ENCODE peak calls at places on chromosomes 3 and 15, in five cellular contexts. X, V, Q, A and U are unnamed samples.

GRCh38 chr3:51389423-51390183 is 1.5 kb upstream of the RBM15B start:
- DNase-seq in X (peak; percentile 63), V (peak; percentile 34), Q (no peak), A (no peak), U (no peak)

GRCh38 chr3:19934098-19934566 is at the start of gene EFHB:
- DNase-seq in X (peak; percentile 62), V (peak; percentile 25), Q (no peak), A (peak; percentile 9), U (no peak)

GRCh38 chr3:39937315-39937714 is 127.9 kb downstream of the MYRIP start:
- DNase-seq in X (no peak), V (no peak), Q (no peak), A (no peak), U (no peak)

GRCh38 chr15:85607842-85608241 is 186.9 kb downstream of the KLHL25 start:
- DNase-seq in X (no peak), V (peak; percentile 93), Q (no peak), A (peak; percentile 69), U (no peak)

GRCh38 chr3:155556531-155556930 is 188.3 kb downstream of the PLCH1 start:
- DNase-seq in X (no peak), V (no peak), Q (no peak), A (no peak), U (no peak)

GRCh38 chr3:171995486-171995885 is 43.9 kb upstream of the FNDC3B start:
- DNase-seq in X (no peak), V (no peak), Q (no peak), A (no peak), U (no peak)

GRCh38 chr3:133827136-133827535 is 21.5 kb downstream of the SRPRB start:
- DNase-seq in X (no peak), V (no peak), Q (no peak), A (no peak), U (no peak)

GRCh38 chr15:69713726-69714559 is 261.3 kb downstream of the RPLP1 start:
- DNase-seq in X (no peak), V (peak; percentile 92), Q (no peak), A (no peak), U (no peak)

GRCh38 chr3:169241928-169242751 is 421.4 kb downstream of the MECOM start:
- DNase-seq in X (peak; percentile 39), V (no peak), Q (no peak), A (peak; percentile 16), U (no peak)

GRCh38 chr3:127438371-127438770 is 150.5 kb upstream of the PRR20G start:
- DNase-seq in X (no peak), V (no peak), Q (no peak), A (no peak), U (no peak)

GRCh38 chr3:64916937-64917336 is 229.1 kb upstream of the ADAMTS9 start:
- DNase-seq in X (no peak), V (no peak), Q (no peak), A (no peak), U (no peak)

GRCh38 chr3:44893097-44893496 is 18.7 kb downstream of the TGM4 start:
- DNase-seq in X (no peak), V (peak; percentile 66), Q (peak; percentile 50), A (peak; percentile 48), U (peak; percentile 10)

GRCh38 chr3:60757724-60758123 is 493.5 kb downstream of the FHIT start:
- DNase-seq in X (no peak), V (no peak), Q (no peak), A (no peak), U (no peak)

GRCh38 chr3:42711491-42712343 is 9.1 kb upstream of the HHATL start:
- DNase-seq in X (no peak), V (peak; percentile 17), Q (no peak), A (no peak), U (no peak)

GRCh38 chr3:114121996-114122709 is 56.7 kb downstream of the DRD3 start:
- DNase-seq in X (peak; percentile 12), V (peak; percentile 9), Q (no peak), A (no peak), U (no peak)

GRCh38 chr3:58625196-58625595 is 41.4 kb downstream of the FAM3D start:
- DNase-seq in X (no peak), V (no peak), Q (no peak), A (no peak), U (no peak)

GRCh38 chr3:55405436-55405835 is 81.7 kb downstream of the WNT5A start:
- DNase-seq in X (peak; percentile 56), V (peak; percentile 39), Q (peak; percentile 17), A (no peak), U (no peak)

GRCh38 chr3:149954812-149955211 is 15.9 kb downstream of the PFN2 start:
- DNase-seq in X (no peak), V (no peak), Q (no peak), A (no peak), U (no peak)

GRCh38 chr3:50127251-50127671 is 27.9 kb upstream of the SEMA3F start:
- DNase-seq in X (no peak), V (no peak), Q (no peak), A (no peak), U (no peak)

GRCh38 chr15:100573526-100573925 is 28.5 kb downstream of the LINS1 start:
- DNase-seq in X (no peak), V (no peak), Q (no peak), A (no peak), U (no peak)

GRCh38 chr3:186107148-186108105 is 1.5 kb downstream of the ETV5 start:
- DNase-seq in X (peak; percentile 57), V (peak; percentile 75), Q (no peak), A (peak; percentile 77), U (no peak)

GRCh38 chr3:62184559-62184958 is 188.8 kb downstream of the FEZF2 start:
- DNase-seq in X (no peak), V (no peak), Q (no peak), A (no peak), U (no peak)

GRCh38 chr15:99158626-99159412 is 53.9 kb downstream of the SYNM start:
- DNase-seq in X (no peak), V (no peak), Q (no peak), A (no peak), U (no peak)

GRCh38 chr3:155604967-155605366 is 139.9 kb downstream of the PLCH1 start:
- DNase-seq in X (no peak), V (no peak), Q (no peak), A (no peak), U (no peak)

GRCh38 chr3:21934576-21934975 is 183.6 kb upstream of the ZNF385D start:
- DNase-seq in X (no peak), V (no peak), Q (no peak), A (no peak), U (no peak)

GRCh38 chr15:59168536-59168935 is 38.1 kb upstream of the LDHAL6B start:
- DNase-seq in X (no peak), V (peak; percentile 36), Q (no peak), A (no peak), U (no peak)

GRCh38 chr3:112568642-112569041 is 6.8 kb downstream of the SLC35A5 start:
- DNase-seq in X (no peak), V (peak; percentile 42), Q (no peak), A (peak; percentile 31), U (no peak)

GRCh38 chr15:32959077-32959476 is 235.4 kb downstream of the FMN1 start:
- DNase-seq in X (no peak), V (no peak), Q (no peak), A (no peak), U (no peak)

GRCh38 chr3:8239718-8240698 is 261.6 kb upstream of the LMCD1 start:
- DNase-seq in X (peak; percentile 61), V (peak; percentile 66), Q (peak; percentile 33), A (peak; percentile 1), U (peak; percentile 20)

GRCh38 chr3:141894524-141895176 is 18.2 kb downstream of the ATP1B3 start:
- DNase-seq in X (no peak), V (peak; percentile 72), Q (peak; percentile 52), A (peak; percentile 46), U (peak; percentile 74)

DNA sequence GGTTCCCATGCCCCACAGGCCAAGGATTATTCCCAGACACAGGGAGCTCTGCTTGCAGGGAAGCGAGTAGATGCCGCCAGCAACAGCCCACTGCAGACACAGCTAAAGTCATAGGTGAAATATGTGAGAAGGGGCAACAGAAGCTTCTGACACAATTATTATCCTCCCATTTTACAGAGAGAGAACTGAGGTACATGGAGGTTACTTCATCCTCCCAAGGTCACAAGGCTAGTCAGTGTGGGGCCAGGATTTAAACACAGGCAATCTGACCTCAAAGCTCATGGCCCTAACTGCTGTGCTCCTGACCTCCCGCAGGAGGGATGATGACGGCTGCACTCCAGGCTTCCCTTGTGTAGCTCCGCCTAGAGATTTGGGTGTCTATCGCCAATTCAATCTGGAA is 15.7 kb upstream of the FSIP1 start:
- DNase-seq in X (no peak), V (no peak), Q (no peak), A (no peak), U (no peak)
- TF ChIP-seq CTCF in X (no peak), V (no peak), Q (no peak), A (no peak), U (no peak)

GRCh38 chr3:125374996-125375941 is at the start of gene ZNF148:
- DNase-seq in X (peak; percentile 92), V (peak; percentile 85), Q (peak; percentile 63), A (peak; percentile 81), U (peak; percentile 42)
- TF ChIP-seq CTCF in X (no peak), V (no peak), Q (no peak), A (no peak), U (no peak)

DNA sequence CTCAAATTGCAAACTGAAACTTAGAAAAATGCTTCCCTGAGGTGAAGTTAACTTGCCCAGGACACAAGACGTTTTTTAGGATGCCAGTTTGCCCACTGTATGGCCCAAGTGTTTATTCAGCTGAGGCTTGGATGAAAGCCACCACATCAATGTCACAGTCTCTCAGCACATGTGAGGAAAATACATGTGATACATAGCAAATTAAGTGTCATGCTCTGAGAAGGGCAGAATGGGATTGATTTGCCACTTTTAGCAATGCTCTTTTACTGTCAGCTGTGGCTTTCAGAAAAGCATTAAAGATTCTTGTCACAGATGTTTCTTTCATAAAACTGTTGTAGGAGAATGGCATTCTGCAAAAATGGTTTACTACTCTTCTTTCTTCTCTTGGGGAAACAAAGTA is 165.5 kb downstream of the ZIC1 start:
- DNase-seq in X (no peak), V (no peak), Q (no peak), A (no peak), U (no peak)
- TF ChIP-seq CTCF in X (no peak), V (no peak), Q (no peak), A (no peak), U (no peak)

DNA sequence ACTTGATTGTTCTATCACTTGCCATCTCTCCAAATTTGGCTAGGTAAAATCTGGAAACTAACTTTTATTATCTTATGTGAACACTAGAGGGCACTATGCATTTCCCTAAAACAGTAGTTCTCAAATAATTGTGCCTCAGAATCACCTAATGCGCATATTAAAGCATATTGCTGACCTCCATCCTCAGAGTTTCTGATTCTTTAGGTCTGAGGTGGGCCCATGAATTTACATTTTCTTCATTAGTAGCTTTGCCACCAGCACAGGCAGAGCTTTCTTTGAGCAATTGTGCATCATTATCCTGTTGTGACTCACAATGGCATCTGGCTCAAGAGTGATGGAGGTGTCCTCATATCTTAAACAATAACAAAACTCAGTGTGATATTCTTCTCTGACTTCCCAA is 17.5 kb upstream of the BCHE start:
- DNase-seq in X (no peak), V (peak; percentile 58), Q (no peak), A (peak; percentile 3), U (no peak)
- TF ChIP-seq CTCF in X (peak; percentile 84), V (peak; percentile 85), Q (peak; percentile 13), A (peak; percentile 63), U (no peak)